ENCODE peak calls at places on chromosomes 7 and 10, in ten cellular contexts. U is brain microvascular endothelial cell, G is astrocyte of the cerebellum, Y is body of pancreas, W is Peyer's patch, A is foreskin fibroblast, D is endodermal cell, T is AG10803, X is A673, S is AG04449. K is an unnamed sample.

GRCh38 chr10:59560161-59560560 is 149.5 kb downstream of the SLC16A9 start:
- DNase-seq in X (no peak), T (no peak), W (no peak), A (no peak), D (no peak), G (no peak), U (no peak), Y (no peak), S (no peak), K (no peak)

GRCh38 chr7:103075337-103075918 is 488 bp downstream of the ARMC10 start:
- DNase-seq in G (peak; percentile 5), D (peak; percentile 91), T (peak; percentile 46), U (peak; percentile 60), A (peak; percentile 78), Y (peak; percentile 57), S (no peak), W (peak; percentile 65), X (peak; percentile 62), K (no peak)

GRCh38 chr7:129299889-129300288 is 75.1 kb downstream of the AHCYL2 start:
- DNase-seq in D (no peak), X (no peak), Y (no peak), S (no peak), U (no peak), G (no peak), T (no peak), W (no peak), A (no peak), K (no peak)

GRCh38 chr7:26863504-26864308 is 684 bp downstream of the SKAP2 start:
- DNase-seq in U (peak; percentile 6), D (no peak), S (no peak), Y (no peak), X (peak; percentile 14), W (no peak), G (no peak), A (peak; percentile 59), T (peak; percentile 53), K (no peak)

GRCh38 chr7:42700376-42701327 is 211.2 kb downstream of the C7orf25 start:
- DNase-seq in S (no peak), Y (peak; percentile 26), X (no peak), U (no peak), G (no peak), W (no peak), T (no peak), D (no peak), A (peak; percentile 55), K (no peak)

GRCh38 chr10:72276013-72276387 is 2.3 kb downstream of the DDIT4 start:
- DNase-seq in A (peak; percentile 21), U (no peak), G (no peak), T (no peak), W (no peak), X (no peak), D (no peak), S (no peak), Y (peak; percentile 84), K (no peak)

GRCh38 chr7:148434181-148434769 is 156.3 kb upstream of the C7orf33 start:
- DNase-seq in A (peak; percentile 3), T (peak; percentile 16), X (no peak), S (no peak), W (no peak), Y (no peak), G (no peak), D (no peak), U (no peak), K (no peak)

GRCh38 chr7:106460792-106461254 is 176.0 kb upstream of the NAMPT start:
- DNase-seq in U (no peak), A (no peak), D (no peak), Y (no peak), W (no peak), T (no peak), G (no peak), X (no peak), S (no peak), K (no peak)

GRCh38 chr10:90935581-90936292 is 14.8 kb upstream of the ANKRD1 start:
- DNase-seq in A (peak; percentile 20), D (no peak), X (no peak), G (no peak), U (no peak), S (no peak), T (no peak), Y (no peak), W (no peak), K (no peak)

GRCh38 chr10:74289956-74290355 is 138.9 kb downstream of the ADK start:
- DNase-seq in Y (no peak), A (peak; percentile 28), U (no peak), G (no peak), W (no peak), T (peak; percentile 37), S (no peak), D (no peak), X (no peak), K (no peak)

DNA sequence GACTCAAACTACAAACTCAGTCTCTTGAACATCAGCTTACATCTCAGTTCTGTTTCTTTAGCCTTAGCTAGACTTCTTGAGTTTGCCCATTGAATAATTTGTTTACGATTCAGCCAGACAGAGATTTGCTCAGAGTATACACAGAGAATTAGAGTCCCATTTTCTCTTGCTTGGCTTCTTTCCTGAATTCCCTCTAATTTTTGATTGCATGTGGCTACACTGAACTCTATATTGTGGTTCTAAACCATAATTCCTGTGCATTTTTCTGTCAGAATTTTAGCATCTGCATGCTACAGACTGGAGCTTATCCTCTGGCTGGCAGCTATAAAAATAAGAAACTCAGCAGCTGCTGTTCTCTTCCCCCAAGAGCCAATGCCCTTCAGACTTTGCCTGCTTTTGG is 354.9 kb downstream of the MDFIC start:
- DNase-seq in T (peak; percentile 4), D (no peak), U (no peak), S (no peak), G (no peak), A (no peak), X (no peak), W (no peak), Y (no peak), K (no peak)
- H3K4me3 ChIP-seq in T (no peak overlapping the region), D (no peak overlapping the region), U (no peak overlapping the region), S (no peak overlapping the region), G (no peak overlapping the region), A (no peak overlapping the region), X (no peak overlapping the region), W (no peak overlapping the region), Y (no peak overlapping the region), K (no peak overlapping the region)

GRCh38 chr10:102118867-102119266 is 1.3 kb downstream of the LDB1 start:
- DNase-seq in X (peak; percentile 78), T (peak; percentile 48), G (no peak), S (no peak), A (peak; percentile 58), U (no peak), D (peak; percentile 76), W (peak; percentile 60), Y (no peak), K (no peak)

GRCh38 chr10:102115775-102116174 is 4.4 kb downstream of the LDB1 start:
- DNase-seq in S (no peak), U (no peak), D (no peak), W (no peak), X (no peak), T (peak; percentile 28), A (peak; percentile 46), G (no peak), Y (no peak), K (no peak)

GRCh38 chr10:102114861-102115618 is 5.1 kb downstream of the LDB1 start:
- DNase-seq in S (no peak), A (peak; percentile 95), X (peak; percentile 97), W (peak; percentile 92), G (no peak), Y (peak; percentile 86), D (peak; percentile 97), T (peak; percentile 71), U (peak; percentile 68), K (no peak)

GRCh38 chr10:102119417-102120141 is 589 bp downstream of the LDB1 start:
- DNase-seq in Y (peak; percentile 62), S (no peak), D (peak; percentile 88), A (peak; percentile 83), G (no peak), T (peak; percentile 88), W (peak; percentile 72), X (peak; percentile 64), U (peak; percentile 48), K (no peak)

DNA sequence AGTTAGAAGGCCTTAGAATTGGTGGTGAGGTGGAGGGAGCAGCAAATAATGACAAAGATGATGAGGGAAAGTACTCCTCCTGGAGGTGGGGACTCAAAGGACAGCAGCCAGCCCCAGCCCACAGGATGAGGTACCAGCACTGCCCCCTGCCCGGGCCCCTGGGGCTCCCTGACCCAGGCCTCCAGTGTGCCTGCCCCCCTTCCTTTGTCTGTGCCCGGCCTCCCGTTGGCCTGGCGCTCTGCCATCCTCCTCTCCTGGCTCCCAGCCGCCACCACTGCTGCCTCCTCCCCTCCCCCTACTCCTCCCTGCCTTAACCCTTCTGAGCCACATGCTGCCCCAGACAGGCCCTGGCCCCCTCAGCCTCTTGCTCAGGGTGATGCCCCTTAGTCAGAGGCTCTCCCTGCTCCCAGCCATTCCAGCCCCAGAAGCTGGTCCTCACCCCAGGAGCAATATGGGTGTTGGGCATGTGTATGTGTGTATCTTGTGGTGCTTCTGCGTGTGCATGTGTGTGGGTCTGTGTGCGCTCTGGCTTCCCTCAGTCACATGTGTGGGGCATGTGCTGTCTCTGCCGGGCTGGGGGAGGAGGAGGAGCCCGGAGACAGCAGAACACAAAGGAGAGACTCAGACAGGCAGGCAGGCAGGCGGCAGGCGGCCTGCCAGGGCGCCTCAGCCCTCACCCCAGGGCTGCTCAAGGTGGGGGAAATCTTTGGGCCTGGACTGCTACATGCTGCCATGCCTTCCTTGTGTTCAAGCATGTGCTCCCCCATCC is 2.6 kb downstream of the LDB1 start:
- DNase-seq in G (no peak), X (peak; percentile 80), U (no peak), Y (peak; percentile 85), W (peak; percentile 70), T (peak; percentile 83), S (no peak), D (peak; percentile 83), A (peak; percentile 95), K (no peak)
- TF ChIP-seq CTCF in G (peak; percentile 33), X (peak; percentile 34), U (peak; percentile 54), Y (no peak), W (no peak), T (peak; percentile 29), S (peak; percentile 34), D (peak; percentile 64), A (peak; percentile 17), K (peak; percentile 26)

GRCh38 chr7:29480934-29481625 is 82.6 kb upstream of the PRR15 start:
- DNase-seq in G (no peak), S (no peak), X (no peak), W (no peak), U (no peak), Y (no peak), A (no peak), D (no peak), T (no peak), K (no peak)
- H3K4me3 ChIP-seq in G (no peak overlapping the region), S (no peak overlapping the region), X (no peak overlapping the region), W (no peak overlapping the region), U (no peak overlapping the region), Y (no peak overlapping the region), A (no peak overlapping the region), D (no peak overlapping the region), T (no peak overlapping the region), K (no peak overlapping the region)

GRCh38 chr10:67046507-67046906 is 120.7 kb downstream of the LRRTM3 start:
- DNase-seq in X (no peak), Y (no peak), D (no peak), U (no peak), G (no peak), W (no peak), T (no peak), S (no peak), A (no peak), K (no peak)

GRCh38 chr10:67045404-67045803 is 119.6 kb downstream of the LRRTM3 start:
- DNase-seq in X (no peak), Y (no peak), D (no peak), U (no peak), A (peak; percentile 1), W (no peak), T (no peak), G (no peak), S (no peak), K (no peak)

GRCh38 chr10:67043041-67043440 is 117.2 kb downstream of the LRRTM3 start:
- DNase-seq in X (no peak), A (no peak), D (no peak), Y (no peak), U (no peak), S (no peak), W (no peak), T (no peak), G (no peak), K (no peak)
- TF ChIP-seq CTCF in X (no peak), A (no peak), D (no peak), Y (no peak), U (no peak), S (no peak), W (no peak), T (no peak), G (no peak), K (no peak)